ENCODE peak calls at places on chromosomes 13 and 19, in nine cellular contexts. Y is cerebellar cortex; A is HFF-Myc; I is GM12865; G is T-helper 17 cell; H is hippocampal formation; M is stimulated activated CD4-positive, alpha-beta T cell treated with anti-CD3 and anti-CD28 coated beads, Interleukin-15, amount 100 ng/mL, for 1 hour; V is naive thymus-derived CD4-positive, alpha-beta T cell; W is mesendoderm. P is an unnamed sample.

GRCh38 chr13:84645196-84646071 is 763.2 kb upstream of the SLITRK1 start:
- DNase-seq in A (no peak), I (no peak), M (no peak), Y (no peak), G (no peak), H (no peak), V (no peak), W (peak), P (no peak)

GRCh38 chr19:35346193-35347052 is 1.3 kb upstream of the FFAR1 start:
- DNase-seq in M (peak), W (no peak), V (peak), A (no peak), H (no peak), I (peak), G (peak), Y (no peak), P (peak)

GRCh38 chr13:60327551-60327950 is 69.5 kb upstream of the TDRD3 start:
- DNase-seq in G (no peak), A (no peak), W (no peak), M (no peak), V (no peak), H (no peak), I (no peak), Y (no peak), P (no peak)

GRCh38 chr13:80901111-80902014 is 560.4 kb upstream of the SPRY2 start:
- DNase-seq in G (no peak), Y (peak), I (no peak), A (no peak), V (no peak), W (no peak), M (no peak), H (no peak), P (no peak)

GRCh38 chr13:49371943-49372636 is 71.8 kb downstream of the CAB39L start:
- DNase-seq in M (no peak), I (peak), A (no peak), Y (no peak), W (no peak), G (no peak), H (no peak), V (peak), P (peak)

GRCh38 chr19:42246143-42246868 is 3.9 kb upstream of the GSK3A start:
- DNase-seq in V (no peak), W (peak), H (peak), G (no peak), Y (peak), I (no peak), M (no peak), A (no peak), P (no peak)

GRCh38 chr19:36040495-36040894 is 7.8 kb upstream of the CLIP3 start:
- DNase-seq in H (no peak), W (no peak), Y (no peak), V (no peak), I (no peak), G (no peak), M (no peak), A (no peak), P (no peak)

GRCh38 chr19:18697680-18698079 is 14.2 kb downstream of the CRTC1 start:
- DNase-seq in A (no peak), M (no peak), Y (peak), H (no peak), G (no peak), I (no peak), V (no peak), W (no peak), P (no peak)

GRCh38 chr19:28619842-28620429 is 593.0 kb downstream of the UQCRFS1 start:
- DNase-seq in A (no peak), Y (no peak), M (no peak), G (no peak), W (no peak), I (no peak), V (no peak), H (no peak), P (peak)